ENCODE peak calls at places on chromosomes 7 and 10, in six cellular contexts. One of them, this sample, is unnamed.

GRCh38 chr7:40802497-40802896 is 667.7 kb downstream of the SUGCT start:
- DNase-seq in mammary epithelial cell: no peak
- DNase-seq in effector CD4-positive, alpha-beta T cell: no peak
- DNase-seq in amniotic stem cell: no peak
- DNase-seq in heart left ventricle: no peak
- DNase-seq in activated CD4-positive, CD25-positive, alpha-beta regulatory T cell: no peak
- DNase-seq in this sample: no peak

GRCh38 chr10:132702601-132703304 is 83.2 kb downstream of the NKX6-2 start:
- DNase-seq in mammary epithelial cell: no peak
- DNase-seq in effector CD4-positive, alpha-beta T cell: no peak
- DNase-seq in amniotic stem cell: no peak
- DNase-seq in heart left ventricle: peak; percentile 48
- DNase-seq in activated CD4-positive, CD25-positive, alpha-beta regulatory T cell: no peak
- DNase-seq in this sample: no peak

GRCh38 chr10:49844775-49845561 is 82.8 kb upstream of the OGDHL start:
- DNase-seq in mammary epithelial cell: peak; percentile 54
- DNase-seq in effector CD4-positive, alpha-beta T cell: no peak
- DNase-seq in amniotic stem cell: no peak
- DNase-seq in heart left ventricle: no peak
- DNase-seq in activated CD4-positive, CD25-positive, alpha-beta regulatory T cell: no peak
- DNase-seq in this sample: no peak

GRCh38 chr10:119030421-119031250 is 1.1 kb downstream of the NANOS1 start:
- DNase-seq in mammary epithelial cell: peak; percentile 46
- DNase-seq in effector CD4-positive, alpha-beta T cell: peak; percentile 24
- DNase-seq in amniotic stem cell: no peak
- DNase-seq in heart left ventricle: peak; percentile 70
- DNase-seq in activated CD4-positive, CD25-positive, alpha-beta regulatory T cell: no peak
- DNase-seq in this sample: peak; percentile 32

GRCh38 chr7:17058568-17058967 is 176.8 kb upstream of the AGR3 start:
- DNase-seq in mammary epithelial cell: peak; percentile 34
- DNase-seq in effector CD4-positive, alpha-beta T cell: no peak
- DNase-seq in amniotic stem cell: no peak
- DNase-seq in heart left ventricle: no peak
- DNase-seq in activated CD4-positive, CD25-positive, alpha-beta regulatory T cell: no peak
- DNase-seq in this sample: no peak

GRCh38 chr10:72842164-72842563 is 51.4 kb upstream of the OIT3 start:
- DNase-seq in mammary epithelial cell: no peak
- DNase-seq in effector CD4-positive, alpha-beta T cell: no peak
- DNase-seq in amniotic stem cell: no peak
- DNase-seq in heart left ventricle: no peak
- DNase-seq in activated CD4-positive, CD25-positive, alpha-beta regulatory T cell: no peak
- DNase-seq in this sample: no peak

GRCh38 chr7:102410918-102411317 is 14.8 kb downstream of the PRKRIP1 start:
- DNase-seq in mammary epithelial cell: no peak
- DNase-seq in effector CD4-positive, alpha-beta T cell: no peak
- DNase-seq in amniotic stem cell: no peak
- DNase-seq in heart left ventricle: no peak
- DNase-seq in activated CD4-positive, CD25-positive, alpha-beta regulatory T cell: no peak
- DNase-seq in this sample: no peak

GRCh38 chr7:133355325-133355708 is 102.4 kb downstream of the EXOC4 start:
- DNase-seq in mammary epithelial cell: peak; percentile 9
- DNase-seq in effector CD4-positive, alpha-beta T cell: no peak
- DNase-seq in amniotic stem cell: peak; percentile 30
- DNase-seq in heart left ventricle: no peak
- DNase-seq in activated CD4-positive, CD25-positive, alpha-beta regulatory T cell: no peak
- DNase-seq in this sample: no peak

GRCh38 chr10:72328829-72329204 is 25.9 kb downstream of the DNAJB12 start:
- DNase-seq in mammary epithelial cell: no peak
- DNase-seq in effector CD4-positive, alpha-beta T cell: no peak
- DNase-seq in amniotic stem cell: no peak
- DNase-seq in heart left ventricle: peak; percentile 53
- DNase-seq in activated CD4-positive, CD25-positive, alpha-beta regulatory T cell: no peak
- DNase-seq in this sample: no peak